ENCODE peak calls at places on chromosome 1, in ten cellular contexts. T, Q, A, C, J, V, B, X, H and D are unnamed samples.
A peak's percentile ranks its signal among the peaks of the same experiment; 100 is the strongest.

GRCh38 chr1:115838805-115839705 is 1.9 kb downstream of the NHLH2 start:
- DNase-seq in T (no peak), Q (no peak), A (no peak), C (peak; percentile 31), J (peak; percentile 55), V (peak; percentile 85), B (no peak), X (no peak), H (no peak), D (no peak)

GRCh38 chr1:167486090-167486824 is 32.1 kb downstream of the CD247 start:
- DNase-seq in T (no peak), Q (no peak), A (peak; percentile 20), C (no peak), J (no peak), V (no peak), B (no peak), X (no peak), H (no peak), D (no peak)

GRCh38 chr1:206890125-206890637 is 7.1 kb upstream of the IL24 start:
- DNase-seq in T (peak; percentile 74), Q (no peak), A (no peak), C (no peak), J (no peak), V (peak; percentile 94), B (peak; percentile 61), X (peak; percentile 48), H (no peak), D (no peak)

GRCh38 chr1:171904778-171905449 is 63.6 kb downstream of the DNM3 start:
- DNase-seq in T (no peak), Q (no peak), A (no peak), C (no peak), J (no peak), V (peak; percentile 37), B (no peak), X (no peak), H (no peak), D (no peak)

GRCh38 chr1:213988639-213989070 is 882 bp downstream of the PROX1 start:
- DNase-seq in T (no peak), Q (no peak), A (no peak), C (no peak), J (no peak), V (no peak), B (no peak), X (no peak), H (no peak), D (no peak)

GRCh38 chr1:78279051-78279450 is 211.7 kb upstream of the PTGFR start:
- DNase-seq in T (peak; percentile 89), Q (no peak), A (peak; percentile 78), C (no peak), J (no peak), V (peak; percentile 80), B (no peak), X (peak; percentile 99), H (peak; percentile 82), D (peak; percentile 95)

GRCh38 chr1:185804206-185804605 is 70.0 kb downstream of the HMCN1 start:
- DNase-seq in T (no peak), Q (no peak), A (no peak), C (no peak), J (no peak), V (peak; percentile 2), B (no peak), X (peak; percentile 47), H (no peak), D (no peak)

GRCh38 chr1:12113433-12114339 is 50.6 kb downstream of the TNFRSF8 start:
- DNase-seq in T (no peak), Q (peak; percentile 20), A (peak; percentile 49), C (no peak), J (no peak), V (no peak), B (no peak), X (peak; percentile 20), H (no peak), D (no peak)

GRCh38 chr1:168195199-168196135 is 16.7 kb downstream of the TIPRL start:
- DNase-seq in T (no peak), Q (no peak), A (no peak), C (no peak), J (no peak), V (no peak), B (no peak), X (peak; percentile 42), H (no peak), D (no peak)

GRCh38 chr1:154753426-154753825 is 116.7 kb downstream of the KCNN3 start:
- DNase-seq in T (no peak), Q (no peak), A (no peak), C (no peak), J (no peak), V (no peak), B (no peak), X (no peak), H (no peak), D (no peak)

GRCh38 chr1:154749078-154749760 is 120.9 kb downstream of the KCNN3 start:
- DNase-seq in T (peak; percentile 23), Q (peak; percentile 45), A (peak; percentile 65), C (no peak), J (no peak), V (peak; percentile 51), B (peak; percentile 67), X (peak; percentile 47), H (no peak), D (no peak)

GRCh38 chr1:154752273-154753030 is 117.6 kb downstream of the KCNN3 start:
- DNase-seq in T (no peak), Q (no peak), A (no peak), C (no peak), J (no peak), V (no peak), B (no peak), X (no peak), H (no peak), D (no peak)

GRCh38 chr1:154751690-154752089 is 118.4 kb downstream of the KCNN3 start:
- DNase-seq in T (peak; percentile 29), Q (no peak), A (no peak), C (no peak), J (no peak), V (no peak), B (no peak), X (peak; percentile 49), H (no peak), D (no peak)

GRCh38 chr1:154750681-154751665 is 119.1 kb downstream of the KCNN3 start:
- DNase-seq in T (no peak), Q (no peak), A (no peak), C (no peak), J (no peak), V (no peak), B (no peak), X (no peak), H (no peak), D (no peak)
- H3K4me3 ChIP-seq in T (no peak overlapping the region), Q (no peak overlapping the region), A (no peak overlapping the region), C (no peak overlapping the region), J (no peak overlapping the region), V (no peak overlapping the region), B (no peak overlapping the region), X (no peak overlapping the region), H (no peak overlapping the region), D (no peak overlapping the region)

GRCh38 chr1:47568763-47569162 is 130.9 kb downstream of the FOXD2 start:
- DNase-seq in T (no peak), Q (no peak), A (no peak), C (no peak), J (no peak), V (no peak), B (no peak), X (no peak), H (no peak), D (no peak)

GRCh38 chr1:47569261-47569660 is 131.4 kb downstream of the FOXD2 start:
- DNase-seq in T (no peak), Q (no peak), A (no peak), C (no peak), J (no peak), V (no peak), B (no peak), X (no peak), H (no peak), D (no peak)

GRCh38 chr1:47571952-47572351 is 134.1 kb downstream of the FOXD2 start:
- DNase-seq in T (no peak), Q (no peak), A (no peak), C (no peak), J (no peak), V (no peak), B (no peak), X (no peak), H (no peak), D (no peak)

GRCh38 chr1:47571161-47571560 is 133.3 kb downstream of the FOXD2 start:
- DNase-seq in T (no peak), Q (no peak), A (no peak), C (no peak), J (no peak), V (no peak), B (no peak), X (no peak), H (no peak), D (no peak)

GRCh38 chr1:47569681-47570470 is 132.0 kb downstream of the FOXD2 start:
- DNase-seq in T (peak; percentile 87), Q (no peak), A (peak; percentile 87), C (peak; percentile 38), J (peak; percentile 70), V (peak; percentile 96), B (peak; percentile 84), X (peak; percentile 95), H (peak; percentile 85), D (peak; percentile 62)
- TF ChIP-seq CTCF in T (peak; percentile 70), Q (no peak), A (peak; percentile 73), C (no peak), J (peak; percentile 58), V (peak; percentile 71), B (peak; percentile 48), X (peak; percentile 60), H (peak; percentile 76), D (peak; percentile 67)

DNA sequence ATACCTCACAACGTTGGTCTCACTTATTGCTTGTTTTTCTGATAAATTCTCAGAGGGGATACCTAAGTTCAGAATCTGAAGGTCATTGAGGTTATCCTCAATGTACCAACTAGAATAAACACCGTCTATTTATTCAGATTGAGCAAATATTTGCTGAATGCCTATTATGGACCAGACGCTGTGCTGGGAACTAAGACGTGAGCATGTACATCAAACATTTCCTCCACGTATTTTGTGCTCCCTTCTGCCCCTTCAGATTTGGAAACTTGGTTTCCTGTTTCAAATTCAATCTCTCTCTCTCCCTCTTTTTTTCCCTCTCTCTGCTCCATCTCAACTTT is 97.3 kb downstream of the SEC16B start:
- DNase-seq in T (no peak), Q (no peak), A (no peak), C (no peak), J (no peak), V (no peak), B (no peak), X (no peak), H (no peak), D (no peak)
- H3K4me3 ChIP-seq in T (no peak overlapping the region), Q (no peak overlapping the region), A (no peak overlapping the region), C (no peak overlapping the region), J (no peak overlapping the region), V (no peak overlapping the region), B (no peak overlapping the region), X (no peak overlapping the region), H (no peak overlapping the region), D (no peak overlapping the region)

DNA sequence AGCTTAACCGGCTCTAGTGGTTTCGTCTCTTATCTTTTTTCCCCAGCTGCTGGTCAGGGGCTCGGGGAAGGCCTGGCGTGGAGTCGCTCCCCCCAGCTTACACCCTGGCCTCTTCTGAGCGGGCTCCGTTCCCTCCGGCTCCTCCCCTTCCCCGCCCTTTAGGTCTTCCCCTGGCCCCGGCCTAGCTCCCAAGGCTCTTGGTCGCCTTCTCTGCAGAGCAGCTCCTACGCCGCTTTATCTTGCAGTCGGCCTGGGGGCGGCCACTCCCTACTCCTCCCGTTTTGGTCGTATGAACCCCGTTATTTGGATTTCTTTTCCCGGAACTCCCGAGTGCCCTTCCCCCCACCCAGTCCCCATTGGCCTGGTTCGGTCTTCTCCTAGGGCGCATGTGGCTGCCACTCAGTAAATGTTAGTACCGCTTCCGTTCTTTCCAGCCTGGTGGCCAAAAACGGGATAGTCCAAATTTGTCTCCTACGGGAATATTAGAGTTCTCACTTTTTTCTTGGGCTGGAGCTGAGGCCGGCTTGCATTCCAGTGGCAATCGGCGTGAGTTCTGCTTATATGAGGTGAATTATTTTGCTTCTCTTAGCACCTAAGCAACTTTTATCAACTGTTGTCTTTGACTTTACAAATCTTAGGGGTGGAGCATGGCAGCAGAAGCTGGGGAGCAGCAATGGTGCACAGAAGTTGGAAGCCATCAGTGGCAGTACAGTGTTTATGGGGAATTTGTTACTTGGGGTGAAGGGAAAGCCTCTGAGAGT is 474 bp downstream of the THRAP3 start:
- DNase-seq in T (peak; percentile 40), Q (no peak), A (peak; percentile 88), C (peak; percentile 79), J (peak; percentile 88), V (peak; percentile 84), B (peak; percentile 85), X (peak; percentile 80), H (peak; percentile 59), D (no peak)
- TF ChIP-seq CTCF in T (peak; percentile 40), Q (peak; percentile 25), A (peak; percentile 60), C (peak; percentile 49), J (peak; percentile 35), V (peak; percentile 51), B (no peak), X (peak; percentile 49), H (peak; percentile 53), D (peak; percentile 49)